ENCODE peak calls at places on chromosomes 2 and 18, in four cellular contexts. One of them, this sample, is unnamed.

GRCh38 chr2:237895544-237896506 is 36.4 kb downstream of the RAMP1 start:
- ATAC-seq in gastrocnemius medialis: peak
- ATAC-seq in body of pancreas: peak
- ATAC-seq in CD4-positive, alpha-beta T cell: no peak
- ATAC-seq in this sample: peak

GRCh38 chr18:55878224-55878623 is 290.2 kb upstream of the TCF4 start:
- ATAC-seq in gastrocnemius medialis: no peak
- ATAC-seq in body of pancreas: no peak
- ATAC-seq in CD4-positive, alpha-beta T cell: no peak
- ATAC-seq in this sample: no peak

GRCh38 chr2:191187105-191187829 is 36.5 kb upstream of the STAT4 start:
- ATAC-seq in gastrocnemius medialis: no peak
- ATAC-seq in body of pancreas: peak
- ATAC-seq in CD4-positive, alpha-beta T cell: no peak
- ATAC-seq in this sample: no peak

GRCh38 chr2:128366746-128367511 is 48.3 kb upstream of the HS6ST1 start:
- ATAC-seq in gastrocnemius medialis: no peak
- ATAC-seq in body of pancreas: no peak
- ATAC-seq in CD4-positive, alpha-beta T cell: no peak
- ATAC-seq in this sample: no peak

GRCh38 chr2:106664669-106665068 is 177.5 kb downstream of the CD8B2 start:
- ATAC-seq in gastrocnemius medialis: no peak
- ATAC-seq in body of pancreas: no peak
- ATAC-seq in CD4-positive, alpha-beta T cell: no peak
- ATAC-seq in this sample: no peak

GRCh38 chr2:192043216-192043870 is 151.4 kb downstream of the TMEFF2 start:
- ATAC-seq in gastrocnemius medialis: no peak
- ATAC-seq in body of pancreas: no peak
- ATAC-seq in CD4-positive, alpha-beta T cell: no peak
- ATAC-seq in this sample: no peak

GRCh38 chr2:98875081-98875728 is 60.8 kb downstream of the CRACDL start:
- ATAC-seq in gastrocnemius medialis: no peak
- ATAC-seq in body of pancreas: no peak
- ATAC-seq in CD4-positive, alpha-beta T cell: no peak
- ATAC-seq in this sample: no peak

GRCh38 chr18:57110295-57110694 is 36.6 kb upstream of the BOD1L2 start:
- ATAC-seq in gastrocnemius medialis: no peak
- ATAC-seq in body of pancreas: no peak
- ATAC-seq in CD4-positive, alpha-beta T cell: no peak
- ATAC-seq in this sample: no peak

GRCh38 chr2:22301251-22301650 is 1083.7 kb upstream of the KLHL29 start:
- ATAC-seq in gastrocnemius medialis: no peak
- ATAC-seq in body of pancreas: no peak
- ATAC-seq in CD4-positive, alpha-beta T cell: no peak
- ATAC-seq in this sample: no peak

GRCh38 chr2:96324716-96325037 is 440 bp upstream of the ITPRIPL1 start:
- ATAC-seq in gastrocnemius medialis: no peak
- ATAC-seq in body of pancreas: no peak
- ATAC-seq in CD4-positive, alpha-beta T cell: no peak
- ATAC-seq in this sample: no peak

GRCh38 chr2:239855863-239856587 is 169.1 kb downstream of the NDUFA10 start:
- ATAC-seq in gastrocnemius medialis: peak
- ATAC-seq in body of pancreas: no peak
- ATAC-seq in CD4-positive, alpha-beta T cell: no peak
- ATAC-seq in this sample: no peak

GRCh38 chr2:197254776-197255521 is 55.6 kb downstream of the ANKRD44 start:
- ATAC-seq in gastrocnemius medialis: no peak
- ATAC-seq in body of pancreas: no peak
- ATAC-seq in CD4-positive, alpha-beta T cell: peak
- ATAC-seq in this sample: peak

GRCh38 chr2:105438104-105438929 is 39.5 kb upstream of the FHL2 start:
- ATAC-seq in gastrocnemius medialis: peak
- ATAC-seq in body of pancreas: no peak
- ATAC-seq in CD4-positive, alpha-beta T cell: no peak
- ATAC-seq in this sample: peak

GRCh38 chr18:22106536-22107292 is 62.7 kb upstream of the GATA6 start:
- ATAC-seq in gastrocnemius medialis: no peak
- ATAC-seq in body of pancreas: peak
- ATAC-seq in CD4-positive, alpha-beta T cell: no peak
- ATAC-seq in this sample: no peak

GRCh38 chr2:138708682-138709241 is 71.4 kb downstream of the NXPH2 start:
- ATAC-seq in gastrocnemius medialis: peak
- ATAC-seq in body of pancreas: no peak
- ATAC-seq in CD4-positive, alpha-beta T cell: no peak
- ATAC-seq in this sample: peak

GRCh38 chr2:189421644-189422043 is 19.6 kb upstream of the WDR75 start:
- ATAC-seq in gastrocnemius medialis: no peak
- ATAC-seq in body of pancreas: no peak
- ATAC-seq in CD4-positive, alpha-beta T cell: no peak
- ATAC-seq in this sample: peak

GRCh38 chr18:8960740-8961657 is 141.5 kb upstream of the NDUFV2 start:
- ATAC-seq in gastrocnemius medialis: no peak
- ATAC-seq in body of pancreas: peak
- ATAC-seq in CD4-positive, alpha-beta T cell: no peak
- ATAC-seq in this sample: peak

GRCh38 chr18:39842042-39842791 is 2112.8 kb upstream of the PIK3C3 start:
- ATAC-seq in gastrocnemius medialis: no peak
- ATAC-seq in body of pancreas: no peak
- ATAC-seq in CD4-positive, alpha-beta T cell: no peak
- ATAC-seq in this sample: no peak

GRCh38 chr2:207692206-207693065 is 19.0 kb upstream of the CCNYL1 start:
- ATAC-seq in gastrocnemius medialis: no peak
- ATAC-seq in body of pancreas: peak
- ATAC-seq in CD4-positive, alpha-beta T cell: peak
- ATAC-seq in this sample: peak

GRCh38 chr2:198441876-198442275 is 637.5 kb downstream of the PLCL1 start:
- ATAC-seq in gastrocnemius medialis: no peak
- ATAC-seq in body of pancreas: no peak
- ATAC-seq in CD4-positive, alpha-beta T cell: no peak
- ATAC-seq in this sample: no peak